ENCODE peak calls at places on chromosomes 16 and 17, in five cellular contexts. C, A, T, O and X are unnamed samples. For H3K4me1, the result is how much of the 10 kb centered on the place peaks cover.

GRCh38 chr17:82734987-82735866 is at the start of gene FN3K:
- DNase-seq in C (peak), A (no peak), T (peak), O (peak), X (peak)

GRCh38 chr17:78359216-78359935 is 501 bp downstream of the SOCS3 start:
- DNase-seq in C (peak), A (no peak), T (no peak), O (no peak), X (peak)

GRCh38 chr17:45296003-45296832 is 20.6 kb downstream of the MAP3K14 start:
- DNase-seq in C (no peak), A (no peak), T (no peak), O (peak), X (no peak)

GRCh38 chr16:86079185-86079885 is 180.4 kb downstream of the IRF8 start:
- DNase-seq in C (peak), A (no peak), T (no peak), O (no peak), X (peak)

GRCh38 chr16:76226011-76226410 is 51.2 kb upstream of the CNTNAP4 start:
- DNase-seq in C (no peak), A (no peak), T (no peak), O (no peak), X (no peak)

GRCh38 chr16:31200821-31201510 is 1.6 kb downstream of the PYCARD start:
- DNase-seq in C (no peak), A (no peak), T (no peak), O (no peak), X (no peak)

GRCh38 chr16:55233464-55233863 is 90.5 kb upstream of the IRX6 start:
- DNase-seq in C (no peak), A (no peak), T (no peak), O (no peak), X (no peak)

GRCh38 chr17:82664701-82665182 is 16.5 kb upstream of the WDR45B start:
- DNase-seq in C (no peak), A (no peak), T (no peak), O (no peak), X (no peak)

GRCh38 chr16:55324491-55325447 is 766 bp downstream of the IRX6 start:
- DNase-seq in C (peak), A (no peak), T (no peak), O (no peak), X (no peak)

GRCh38 chr16:67558859-67559258 is 3.5 kb upstream of the CTCF start:
- DNase-seq in C (no peak), A (no peak), T (no peak), O (no peak), X (no peak)

GRCh38 chr17:32341141-32341856 is 674 bp downstream of the C17orf75 start:
- DNase-seq in C (no peak), A (no peak), T (no peak), O (no peak), X (no peak)

GRCh38 chr17:13508916-13509315 is 92.8 kb downstream of the HS3ST3A1 start:
- DNase-seq in C (no peak), A (no peak), T (no peak), O (no peak), X (no peak)

GRCh38 chr17:64259922-64260321 is 3.1 kb downstream of the TEX2 start:
- DNase-seq in C (no peak), A (no peak), T (no peak), O (peak), X (no peak)

GRCh38 chr17:78324391-78325075 is 35.3 kb downstream of the SOCS3 start:
- DNase-seq in C (peak), A (no peak), T (peak), O (peak), X (peak)

GRCh38 chr17:35947156-35947585 is 3.7 kb upstream of the LYZL6 start:
- DNase-seq in C (no peak), A (peak), T (peak), O (peak), X (no peak)

GRCh38 chr17:7046127-7046724 is 2.3 kb upstream of the SLC16A11 start:
- DNase-seq in C (peak), A (peak), T (no peak), O (no peak), X (no peak)

GRCh38 chr16:30464078-30464477 is 8.5 kb upstream of the ITGAL start:
- DNase-seq in C (no peak), A (no peak), T (no peak), O (no peak), X (no peak)

GRCh38 chr17:18891541-18891940 is 33.6 kb downstream of the PRPSAP2 start:
- DNase-seq in C (no peak), A (no peak), T (no peak), O (no peak), X (no peak)

GRCh38 chr17:18889658-18890057 is 31.7 kb downstream of the PRPSAP2 start:
- DNase-seq in C (no peak), A (no peak), T (no peak), O (no peak), X (no peak)

GRCh38 chr17:18888766-18889290 is 30.9 kb downstream of the PRPSAP2 start:
- DNase-seq in C (no peak), A (no peak), T (no peak), O (no peak), X (no peak)
- H3K27ac ChIP-seq in C (no peak), A (no peak), T (no peak), O (no peak), X (no peak)

DNA sequence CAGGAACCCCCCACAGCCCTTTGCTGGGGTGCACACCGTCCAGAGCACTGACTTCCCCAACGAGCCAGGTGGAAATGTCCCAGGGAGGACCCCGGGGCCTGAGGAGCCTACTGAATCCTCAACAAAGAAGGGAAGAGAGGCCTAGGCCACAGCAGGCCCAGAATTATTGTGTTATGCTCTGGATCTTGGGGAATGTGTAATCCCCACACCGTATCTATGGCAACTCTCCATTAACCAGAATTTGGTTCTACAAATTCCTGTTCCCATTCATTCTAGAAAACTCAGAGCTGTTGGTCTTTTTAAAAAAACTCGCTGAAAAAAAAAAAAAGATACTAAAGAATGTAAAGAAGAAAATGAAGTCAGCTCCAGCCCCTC is 69.7 kb downstream of the SREBF1 start:
- DNase-seq in C (no peak), A (no peak), T (no peak), O (peak), X (no peak)
- H3K4me1 ChIP-seq in C (under half), A (under half), T (under half), O (half or more), X (under half)

GRCh38 chr16:79815049-79815448 is 214.5 kb upstream of the MAF start:
- DNase-seq in C (no peak), A (no peak), T (no peak), O (no peak), X (no peak)
- TF ChIP-seq CTCF in C (no peak), A (no peak), T (no peak), O (no peak), X (no peak)

DNA sequence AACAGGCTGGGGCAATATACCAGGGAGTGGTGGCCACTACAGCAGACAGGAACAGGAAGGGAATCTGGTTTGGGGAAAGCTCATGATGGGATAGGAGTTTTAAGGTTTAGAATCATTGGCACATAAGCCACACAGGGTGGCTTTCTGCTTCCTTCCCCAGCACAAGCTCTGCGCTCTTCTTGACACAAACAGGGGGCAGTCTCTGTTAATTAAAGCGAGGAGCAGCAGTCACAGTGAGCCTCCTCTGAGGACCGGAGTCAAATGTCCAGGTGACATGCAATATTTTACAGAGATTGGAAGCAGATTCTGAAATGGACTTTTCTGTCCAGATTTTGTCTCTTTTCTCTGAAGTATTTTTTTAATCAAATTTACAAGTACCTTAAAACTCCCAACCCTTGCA is 2.8 kb upstream of the SHISA9 start:
- DNase-seq in C (no peak), A (no peak), T (no peak), O (no peak), X (no peak)
- H3K27ac ChIP-seq in C (no peak), A (no peak), T (no peak), O (no peak), X (no peak)

GRCh38 chr16:58030136-58030840 is 4.7 kb downstream of the MMP15 start:
- DNase-seq in C (no peak), A (no peak), T (no peak), O (no peak), X (no peak)

GRCh38 chr16:58028168-58028455 is 2.6 kb downstream of the MMP15 start:
- DNase-seq in C (no peak), A (no peak), T (no peak), O (no peak), X (no peak)

GRCh38 chr16:58029410-58029809 is 3.9 kb downstream of the MMP15 start:
- DNase-seq in C (no peak), A (no peak), T (no peak), O (no peak), X (no peak)

GRCh38 chr16:58027341-58028167 is 2.0 kb downstream of the MMP15 start:
- DNase-seq in C (no peak), A (peak), T (no peak), O (no peak), X (no peak)

GRCh38 chr16:58028541-58029070 is 3.1 kb downstream of the MMP15 start:
- DNase-seq in C (no peak), A (no peak), T (no peak), O (no peak), X (no peak)
- H3K4me1 ChIP-seq in C (under half), A (under half), T (under half), O (under half), X (under half)

GRCh38 chr16:27085182-27085581 is 18.5 kb downstream of the C16orf82 start:
- DNase-seq in C (peak), A (no peak), T (no peak), O (no peak), X (no peak)

GRCh38 chr16:27084296-27085065 is 17.8 kb downstream of the C16orf82 start:
- DNase-seq in C (peak), A (no peak), T (no peak), O (no peak), X (no peak)

GRCh38 chr16:27083861-27084261 is 17.1 kb downstream of the C16orf82 start:
- DNase-seq in C (peak), A (no peak), T (no peak), O (no peak), X (no peak)

DNA sequence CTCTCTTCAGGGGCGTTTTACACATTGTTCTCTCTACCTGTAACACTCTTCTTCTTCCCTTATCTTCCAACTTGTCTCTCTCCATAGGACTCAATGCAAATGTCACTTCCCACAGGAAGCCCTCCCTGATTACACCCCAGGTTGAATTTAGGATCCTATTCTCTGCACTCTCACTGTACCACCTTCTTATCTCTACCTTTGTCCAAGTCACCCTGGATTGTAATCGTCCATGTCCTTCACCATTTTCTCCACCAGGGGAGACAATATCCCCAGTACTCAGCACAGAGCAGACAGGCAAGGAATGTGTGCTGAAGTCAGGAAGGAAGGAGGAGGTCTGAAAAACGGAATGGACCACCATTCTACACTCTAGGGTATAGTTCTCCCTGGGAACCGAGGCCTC is 14.1 kb downstream of the C16orf82 start:
- DNase-seq in C (no peak), A (peak), T (no peak), O (no peak), X (no peak)
- TF ChIP-seq CTCF in C (no peak), A (peak), T (peak), O (peak), X (no peak)

GRCh38 chr17:50208611-50209061 is 7.2 kb upstream of the COL1A1 start:
- DNase-seq in C (no peak), A (no peak), T (no peak), O (no peak), X (peak)
- H3K27ac ChIP-seq in C (peak), A (no peak), T (peak), O (peak), X (peak)

DNA sequence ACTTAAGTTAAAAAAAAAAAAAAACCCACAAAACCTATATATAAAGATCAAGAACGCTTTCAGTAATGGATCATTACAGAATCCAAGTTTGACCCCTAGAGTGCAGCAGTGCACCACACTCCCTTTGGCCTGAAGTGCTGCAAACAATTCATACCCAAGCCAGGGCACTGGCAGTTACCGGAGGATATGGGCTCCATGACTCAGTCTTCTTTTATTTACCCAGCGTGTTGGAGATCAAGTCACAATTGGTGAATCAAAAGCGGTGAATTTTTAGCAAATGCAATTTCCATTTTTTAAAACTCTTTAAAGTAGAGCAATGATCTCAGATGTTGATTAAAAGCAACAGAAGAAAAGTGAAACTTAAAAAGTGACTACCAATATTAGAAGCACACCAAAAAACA is 46.5 kb downstream of the ZNF652 start:
- DNase-seq in C (peak), A (peak), T (peak), O (peak), X (peak)
- H3K4me1 ChIP-seq in C (under half), A (under half), T (under half), O (under half), X (under half)

GRCh38 chr16:47872228-47872627 is 283.6 kb downstream of the ABCC12 start:
- DNase-seq in C (no peak), A (no peak), T (no peak), O (no peak), X (no peak)

GRCh38 chr16:47877166-47877565 is 278.6 kb downstream of the ABCC12 start:
- DNase-seq in C (no peak), A (no peak), T (no peak), O (no peak), X (no peak)

GRCh38 chr16:47876494-47876893 is 279.3 kb downstream of the ABCC12 start:
- DNase-seq in C (no peak), A (no peak), T (no peak), O (no peak), X (no peak)

DNA sequence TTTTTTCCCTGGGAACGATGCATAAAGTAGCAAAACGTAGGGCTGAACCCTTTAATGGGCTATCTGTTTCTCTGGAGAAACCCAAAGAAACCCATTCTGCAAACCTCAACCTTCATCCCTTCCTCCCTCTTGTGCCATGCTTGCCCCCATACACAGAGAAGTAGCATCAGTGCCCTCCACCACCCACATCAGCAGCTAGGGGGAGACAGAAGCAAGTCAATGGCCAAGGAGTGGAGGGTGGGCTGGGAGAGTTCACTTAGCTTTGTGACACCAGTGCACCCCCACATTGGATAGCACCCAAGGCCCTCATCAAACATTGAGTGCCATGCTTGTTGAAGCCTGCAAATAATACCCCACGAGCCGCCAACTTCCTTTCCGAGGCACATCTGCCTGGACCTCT is 282.4 kb downstream of the ABCC12 start:
- DNase-seq in C (no peak), A (no peak), T (no peak), O (no peak), X (no peak)
- TF ChIP-seq CTCF in C (no peak), A (peak), T (no peak), O (peak), X (no peak)